ENCODE peak calls at places on chromosomes 7 and 10, in ten cellular contexts. E is thoracic aorta; D is lower lobe of right lung; A is CD8-positive, alpha-beta T cell; M is kidney; G is colonic mucosa; I is SJSA1; K is stomach; C is Panc1; F is mesendoderm. O is an unnamed sample.

GRCh38 chr10:22779331-22780019 is 65.1 kb upstream of the PIP4K2A start:
- DNase-seq in E (no peak), D (no peak), A (no peak), M (no peak), G (no peak), I (no peak), K (no peak), C (no peak), F (no peak), O (no peak)

GRCh38 chr10:84523509-84523908 is 195.1 kb downstream of the CCSER2 start:
- DNase-seq in E (no peak), D (no peak), A (no peak), M (no peak), G (peak; percentile 37), I (no peak), K (peak; percentile 53), C (no peak), F (no peak), O (no peak)

GRCh38 chr7:40202851-40203250 is 68.0 kb downstream of the SUGCT start:
- DNase-seq in E (no peak), D (no peak), A (no peak), M (no peak), G (no peak), I (no peak), K (no peak), C (no peak), F (peak; percentile 38), O (no peak)

GRCh38 chr7:73749931-73750776 is 11.6 kb upstream of the ABHD11 start:
- DNase-seq in E (no peak), D (no peak), A (no peak), M (no peak), G (peak; percentile 60), I (no peak), K (no peak), C (no peak), F (no peak), O (no peak)

GRCh38 chr7:77360104-77360503 is 56.0 kb downstream of the GSAP start:
- DNase-seq in E (no peak), D (no peak), A (no peak), M (no peak), G (no peak), I (no peak), K (no peak), C (no peak), F (no peak), O (no peak)

GRCh38 chr10:11113156-11113555 is 95.5 kb downstream of the CELF2 start:
- DNase-seq in E (no peak), D (no peak), A (no peak), M (no peak), G (no peak), I (no peak), K (no peak), C (no peak), F (no peak), O (no peak)

GRCh38 chr7:89474456-89474855 is 678.9 kb upstream of the TEX47 start:
- DNase-seq in E (no peak), D (no peak), A (no peak), M (no peak), G (no peak), I (no peak), K (no peak), C (no peak), F (no peak), O (no peak)

GRCh38 chr7:17690030-17690429 is 250.3 kb downstream of the SNX13 start:
- DNase-seq in E (no peak), D (no peak), A (no peak), M (no peak), G (no peak), I (peak; percentile 55), K (no peak), C (no peak), F (no peak), O (no peak)

GRCh38 chr7:140084972-140085371 is 22.2 kb upstream of the PARP12 start:
- DNase-seq in E (no peak), D (no peak), A (no peak), M (no peak), G (no peak), I (no peak), K (no peak), C (no peak), F (no peak), O (no peak)

GRCh38 chr10:98217793-98218192 is 50.2 kb downstream of the LOXL4 start:
- DNase-seq in E (no peak), D (no peak), A (no peak), M (no peak), G (no peak), I (no peak), K (no peak), C (no peak), F (no peak), O (no peak)

GRCh38 chr7:101245147-101245668 is 327 bp upstream of the FIS1 start:
- DNase-seq in E (no peak), D (no peak), A (no peak), M (no peak), G (no peak), I (no peak), K (no peak), C (no peak), F (no peak), O (no peak)

GRCh38 chr7:101248276-101248675 is 3.4 kb upstream of the FIS1 start:
- DNase-seq in E (no peak), D (no peak), A (no peak), M (no peak), G (no peak), I (no peak), K (no peak), C (no peak), F (no peak), O (no peak)

GRCh38 chr7:101243786-101244384 is 996 bp downstream of the FIS1 start:
- DNase-seq in E (no peak), D (no peak), A (no peak), M (no peak), G (peak; percentile 34), I (no peak), K (no peak), C (no peak), F (no peak), O (no peak)

GRCh38 chr7:101241015-101241363 is 3.4 kb upstream of the CLDN15 start:
- DNase-seq in E (no peak), D (no peak), A (no peak), M (no peak), G (no peak), I (no peak), K (no peak), C (no peak), F (no peak), O (peak; percentile 89)

GRCh38 chr7:101244385-101245146 is at the start of gene FIS1:
- DNase-seq in E (peak; percentile 76), D (peak; percentile 97), A (peak; percentile 86), M (peak; percentile 98), G (peak; percentile 93), I (peak; percentile 93), K (peak; percentile 96), C (peak; percentile 85), F (peak; percentile 96), O (peak; percentile 98)
- H3K36me3 ChIP-seq in E (peaks cover 23% of the 10 kb centered on the region), D (peaks cover 41% of the 10 kb centered on the region), A (peaks cover 3% of the 10 kb centered on the region), M (peaks cover 3% of the 10 kb centered on the region), G (no peaks in the 10 kb centered on the region), I (peaks cover 59% of the 10 kb centered on the region), K (peaks cover 34% of the 10 kb centered on the region), C (no peaks in the 10 kb centered on the region), F (peaks cover 2% of the 10 kb centered on the region), O (no peaks in the 10 kb centered on the region)

GRCh38 chr10:71818674-71819260 is 32.3 kb downstream of the PSAP start:
- DNase-seq in E (no peak), D (no peak), A (no peak), M (no peak), G (no peak), I (no peak), K (no peak), C (no peak), F (no peak), O (no peak)

GRCh38 chr10:71819479-71819878 is 31.6 kb downstream of the PSAP start:
- DNase-seq in E (no peak), D (no peak), A (no peak), M (no peak), G (no peak), I (no peak), K (no peak), C (no peak), F (no peak), O (no peak)

GRCh38 chr10:71817831-71818268 is 33.2 kb downstream of the PSAP start:
- DNase-seq in E (no peak), D (peak; percentile 75), A (no peak), M (no peak), G (no peak), I (no peak), K (no peak), C (no peak), F (no peak), O (no peak)

GRCh38 chr10:71820966-71821365 is 30.1 kb downstream of the PSAP start:
- DNase-seq in E (no peak), D (no peak), A (no peak), M (peak; percentile 50), G (peak; percentile 15), I (no peak), K (no peak), C (no peak), F (no peak), O (no peak)

GRCh38 chr10:71819985-71820384 is 31.1 kb downstream of the PSAP start:
- DNase-seq in E (no peak), D (no peak), A (no peak), M (peak; percentile 53), G (no peak), I (no peak), K (no peak), C (no peak), F (no peak), O (no peak)
- H3K36me3 ChIP-seq in E (peaks cover 77% of the 10 kb centered on the region), D (peaks cover 100% of the 10 kb centered on the region), A (peaks cover 55% of the 10 kb centered on the region), M (peaks cover 83% of the 10 kb centered on the region), G (peaks cover 22% of the 10 kb centered on the region), I (peaks cover 92% of the 10 kb centered on the region), K (peaks cover 100% of the 10 kb centered on the region), C (peaks cover 80% of the 10 kb centered on the region), F (peaks cover 37% of the 10 kb centered on the region), O (peaks cover 7% of the 10 kb centered on the region)

GRCh38 chr10:103373544-103373943 is 5.8 kb downstream of the TAF5 start:
- DNase-seq in E (no peak), D (no peak), A (no peak), M (no peak), G (no peak), I (no peak), K (no peak), C (no peak), F (no peak), O (no peak)

DNA sequence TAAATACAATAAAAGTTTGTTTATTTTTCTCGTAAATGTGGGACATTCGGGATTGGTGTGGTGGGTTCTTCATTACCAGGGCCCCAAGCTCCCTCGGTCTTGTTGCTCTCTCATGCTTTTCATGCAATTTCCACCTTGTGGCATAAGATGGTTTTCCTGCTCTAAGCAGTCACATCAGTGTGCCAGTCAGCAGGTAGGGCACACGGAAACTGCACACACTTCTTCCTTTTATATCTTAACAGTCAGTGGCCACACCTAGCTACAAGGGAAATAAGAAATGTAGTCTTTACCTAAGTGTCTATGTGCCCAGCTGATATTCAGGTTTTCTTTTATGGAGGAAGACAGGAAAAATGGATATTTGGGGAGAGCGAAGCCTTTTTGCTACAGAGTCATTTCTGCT is 6.5 kb downstream of the TAF5 start:
- DNase-seq in E (no peak), D (no peak), A (no peak), M (no peak), G (peak; percentile 50), I (no peak), K (no peak), C (no peak), F (no peak), O (no peak)
- H3K36me3 ChIP-seq in E (peaks cover 9% of the 10 kb centered on the region), D (peaks cover 60% of the 10 kb centered on the region), A (peaks cover 11% of the 10 kb centered on the region), M (peaks cover 13% of the 10 kb centered on the region), G (no peaks in the 10 kb centered on the region), I (peaks cover 50% of the 10 kb centered on the region), K (peaks cover 58% of the 10 kb centered on the region), C (peaks cover 4% of the 10 kb centered on the region), F (peaks cover 2% of the 10 kb centered on the region), O (no peaks in the 10 kb centered on the region)

GRCh38 chr10:102379383-102379782 is 16.1 kb upstream of the NFKB2 start:
- DNase-seq in E (no peak), D (no peak), A (no peak), M (no peak), G (no peak), I (no peak), K (no peak), C (no peak), F (no peak), O (no peak)
- H3K36me3 ChIP-seq in E (peaks cover 57% of the 10 kb centered on the region), D (peaks cover 90% of the 10 kb centered on the region), A (peaks cover 33% of the 10 kb centered on the region), M (peaks cover 46% of the 10 kb centered on the region), G (peaks cover 32% of the 10 kb centered on the region), I (peaks cover 67% of the 10 kb centered on the region), K (peaks cover 89% of the 10 kb centered on the region), C (peaks cover 10% of the 10 kb centered on the region), F (peaks cover 9% of the 10 kb centered on the region), O (no peaks in the 10 kb centered on the region)

O was measured in Peyer's patch.